ENCODE peak calls at places on chromosomes 11 and 22, in six cellular contexts. N, B, Q, V, J and L are unnamed samples.

GRCh38 chr11:118239509-118239908 is 12.7 kb downstream of the MPZL3 start:
- DNase-seq in N (no peak), B (no peak), Q (no peak), V (no peak), J (no peak), L (no peak)

GRCh38 chr11:111069076-111069475 is 176.4 kb upstream of the POU2AF2 start:
- DNase-seq in N (no peak), B (no peak), Q (peak; percentile 34), V (peak; percentile 27), J (no peak), L (no peak)

GRCh38 chr11:3635641-3636375 is 6.0 kb downstream of the ART5 start:
- DNase-seq in N (no peak), B (no peak), Q (no peak), V (no peak), J (no peak), L (no peak)

GRCh38 chr11:110295487-110296225 is 758 bp downstream of the RDX start:
- DNase-seq in N (peak; percentile 42), B (peak; percentile 66), Q (peak; percentile 51), V (peak; percentile 56), J (no peak), L (peak; percentile 54)

GRCh38 chr22:19115628-19116027 is 6.6 kb downstream of the DGCR2 start:
- DNase-seq in N (no peak), B (no peak), Q (peak; percentile 27), V (no peak), J (no peak), L (no peak)

GRCh38 chr11:76629853-76630599 is 40.5 kb downstream of the LRRC32 start:
- DNase-seq in N (peak; percentile 58), B (peak; percentile 71), Q (no peak), V (no peak), J (no peak), L (no peak)

GRCh38 chr11:112024178-112024777 is 930 bp upstream of the DLAT start:
- DNase-seq in N (no peak), B (no peak), Q (no peak), V (peak; percentile 1), J (no peak), L (no peak)

GRCh38 chr11:76674517-76675400 is 4.2 kb upstream of the LRRC32 start:
- DNase-seq in N (no peak), B (no peak), Q (no peak), V (no peak), J (no peak), L (no peak)

GRCh38 chr22:48585916-48586798 is 1241.5 kb downstream of the BRD1 start:
- DNase-seq in N (no peak), B (no peak), Q (no peak), V (no peak), J (no peak), L (no peak)

GRCh38 chr11:94147433-94147845 is 18.8 kb downstream of the PANX1 start:
- DNase-seq in N (no peak), B (no peak), Q (no peak), V (no peak), J (no peak), L (no peak)

GRCh38 chr22:17867160-17867785 is 93.0 kb upstream of the BID start:
- DNase-seq in N (no peak), B (no peak), Q (no peak), V (no peak), J (no peak), L (no peak)

GRCh38 chr11:101860694-101861371 is 54.0 kb upstream of the CEP126 start:
- DNase-seq in N (peak; percentile 46), B (no peak), Q (peak; percentile 68), V (peak; percentile 36), J (no peak), L (peak; percentile 27)

GRCh38 chr11:132140056-132140455 is 769.6 kb downstream of the NTM start:
- DNase-seq in N (no peak), B (no peak), Q (no peak), V (no peak), J (no peak), L (no peak)

GRCh38 chr22:39471421-39472141 is 14.8 kb downstream of the MGAT3 start:
- DNase-seq in N (peak; percentile 48), B (no peak), Q (peak; percentile 23), V (peak; percentile 21), J (no peak), L (no peak)

GRCh38 chr11:12175694-12176241 is 65.4 kb downstream of the MICAL2 start:
- DNase-seq in N (no peak), B (no peak), Q (peak; percentile 97), V (peak; percentile 97), J (no peak), L (no peak)

GRCh38 chr22:22166941-22167713 is 77.5 kb upstream of the VPREB1 start:
- DNase-seq in N (no peak), B (no peak), Q (no peak), V (no peak), J (no peak), L (no peak)

GRCh38 chr11:41334007-41334933 is 125.2 kb downstream of the LRRC4C start:
- DNase-seq in N (no peak), B (peak; percentile 44), Q (no peak), V (no peak), J (no peak), L (no peak)

GRCh38 chr11:11937957-11938356 is 70.5 kb downstream of the DKK3 start:
- DNase-seq in N (no peak), B (no peak), Q (peak; percentile 22), V (no peak), J (no peak), L (no peak)

GRCh38 chr11:18145837-18146236 is 13.5 kb downstream of the MRGPRX3 start:
- DNase-seq in N (no peak), B (no peak), Q (no peak), V (no peak), J (no peak), L (no peak)

DNA sequence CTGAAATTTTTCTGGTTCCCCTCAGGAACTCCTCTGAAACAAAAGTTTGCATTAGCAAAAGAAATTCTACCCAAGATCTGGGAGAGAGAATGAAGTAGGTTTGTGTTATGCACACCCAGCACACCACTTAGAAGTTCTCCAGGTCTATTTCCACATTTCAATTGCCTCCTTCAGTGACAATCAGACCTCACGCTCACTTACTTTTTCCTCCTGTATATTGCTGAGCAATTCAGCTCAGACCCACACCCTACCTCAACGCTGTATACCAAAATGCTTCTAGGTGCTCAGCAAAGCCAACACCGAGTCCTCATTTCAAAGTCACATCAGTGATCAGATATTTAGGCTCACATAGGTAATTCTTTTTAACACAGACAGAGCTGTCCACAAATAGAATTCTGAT is 19.2 kb downstream of the MRGPRX3 start:
- DNase-seq in N (no peak), B (no peak), Q (no peak), V (no peak), J (no peak), L (no peak)
- TF ChIP-seq CTCF in N (no peak), B (no peak), Q (no peak), V (no peak), J (no peak), L (no peak)

DNA sequence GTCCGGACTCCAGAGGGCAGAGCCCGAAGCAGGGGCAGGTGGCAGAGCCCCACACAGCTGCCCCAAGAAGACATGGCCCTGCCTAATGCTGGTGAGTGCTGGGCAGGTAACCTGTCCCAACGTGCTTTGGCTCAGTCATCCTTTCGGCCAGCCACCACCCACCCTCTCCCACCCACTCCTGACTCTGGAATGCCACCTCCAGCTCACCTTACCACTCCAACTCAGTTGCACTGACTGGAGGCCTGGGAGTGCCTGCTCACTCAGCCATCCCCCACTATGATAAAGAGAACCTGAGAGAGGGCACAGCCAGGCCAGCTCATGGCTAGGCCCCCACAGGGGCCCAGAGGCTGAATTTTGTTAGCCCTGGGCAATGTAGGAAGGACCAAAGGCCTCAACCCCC is 53.8 kb upstream of the MPEG1 start:
- DNase-seq in N (no peak), B (no peak), Q (peak; percentile 92), V (peak; percentile 78), J (no peak), L (no peak)
- TF ChIP-seq CTCF in N (no peak), B (no peak), Q (no peak), V (no peak), J (no peak), L (no peak)

DNA sequence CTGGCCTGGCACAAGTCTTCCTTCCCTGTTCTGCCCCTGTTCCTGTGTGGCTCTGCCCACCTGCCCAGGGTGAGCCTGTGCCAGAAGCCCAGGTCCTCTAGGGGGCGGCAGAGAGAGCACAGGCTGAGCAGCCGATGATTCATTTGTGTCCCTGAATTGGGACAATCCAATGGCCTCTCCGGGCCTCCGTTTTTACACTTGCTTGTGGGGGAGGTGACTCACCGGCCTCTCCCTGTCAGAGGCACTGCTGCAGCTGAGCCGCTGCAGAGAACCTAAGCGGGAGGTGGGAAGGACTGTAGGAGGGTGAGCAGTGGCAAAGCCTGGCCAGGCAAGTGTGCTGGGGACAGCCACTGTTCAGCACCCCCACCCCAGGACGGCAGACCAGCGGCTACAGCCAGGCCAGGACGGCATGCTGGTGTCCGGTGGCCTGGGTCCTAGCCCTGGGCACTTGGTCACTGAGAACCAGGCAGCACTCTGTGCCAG is 65.2 kb upstream of the LMO1 start:
- DNase-seq in N (peak; percentile 78), B (peak; percentile 57), Q (peak; percentile 91), V (peak; percentile 88), J (peak; percentile 77), L (peak; percentile 91)
- TF ChIP-seq CTCF in N (peak; percentile 24), B (peak; percentile 72), Q (peak; percentile 92), V (peak; percentile 94), J (peak; percentile 90), L (peak; percentile 86)

GRCh38 chr11:123903932-123904331 is 2.0 kb downstream of the OR8D4 start:
- DNase-seq in N (no peak), B (no peak), Q (no peak), V (no peak), J (no peak), L (no peak)

GRCh38 chr11:123904932-123905331 is 3.0 kb downstream of the OR8D4 start:
- DNase-seq in N (no peak), B (no peak), Q (no peak), V (no peak), J (no peak), L (no peak)

GRCh38 chr11:123899792-123900191 is 2.2 kb upstream of the OR8D4 start:
- DNase-seq in N (no peak), B (no peak), Q (no peak), V (no peak), J (no peak), L (no peak)

DNA sequence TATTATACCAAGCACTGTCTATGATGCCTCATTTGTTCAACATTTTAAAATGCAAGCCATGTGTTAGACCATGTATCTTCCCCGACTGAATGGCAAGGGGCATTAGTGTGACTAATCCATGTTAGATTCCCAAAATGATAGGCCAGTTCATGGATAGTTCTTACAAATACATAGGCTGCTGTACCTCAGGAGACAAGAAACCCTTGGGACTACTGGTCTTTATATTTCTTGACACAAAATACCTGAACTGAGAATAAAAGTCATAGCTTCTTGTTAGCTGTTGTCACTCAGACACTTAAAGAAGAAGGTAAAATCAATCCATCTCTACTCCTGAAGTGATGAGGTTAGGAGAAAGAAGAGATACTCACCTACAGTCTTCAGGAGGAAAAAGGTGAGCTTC is at the start of gene OR8D4:
- DNase-seq in N (no peak), B (no peak), Q (no peak), V (no peak), J (no peak), L (no peak)
- TF ChIP-seq CTCF in N (no peak), B (no peak), Q (no peak), V (no peak), J (no peak), L (no peak)

GRCh38 chr11:62208785-62209144 is 292 bp downstream of the SCGB2A1 start:
- DNase-seq in N (no peak), B (no peak), Q (no peak), V (no peak), J (no peak), L (no peak)
- TF ChIP-seq CTCF in N (no peak), B (no peak), Q (no peak), V (no peak), J (no peak), L (no peak)

GRCh38 chr11:92211576-92212167 is 12.9 kb upstream of the FAT3 start:
- DNase-seq in N (no peak), B (peak; percentile 47), Q (peak; percentile 58), V (peak; percentile 21), J (peak; percentile 24), L (peak; percentile 40)
- TF ChIP-seq CTCF in N (no peak), B (peak; percentile 43), Q (peak; percentile 69), V (peak; percentile 37), J (peak; percentile 57), L (peak; percentile 17)